ENCODE peak calls at places on chromosomes 13 and 19, in eight cellular contexts. F is A549, D is GM23338, A is thoracic aorta, B is DND-41, E is body of pancreas, M is heart right ventricle, I is fibroblast of lung. S is an unnamed sample.

GRCh38 chr19:47315125-47315821 is 5.6 kb downstream of the C5AR1 start:
- DNase-seq in F (peak; percentile 98), D (peak; percentile 46), A (peak; percentile 45), B (no peak), E (peak; percentile 44), M (peak; percentile 41), I (peak; percentile 86), S (peak; percentile 13)

GRCh38 chr19:3593156-3593555 is 7.9 kb downstream of the GIPC3 start:
- DNase-seq in F (no peak), D (peak; percentile 75), A (no peak), B (no peak), E (no peak), M (no peak), I (no peak), S (no peak)

GRCh38 chr19:39199025-39199424 is 2.3 kb downstream of the NCCRP1 start:
- DNase-seq in F (no peak), D (no peak), A (no peak), B (no peak), E (peak; percentile 95), M (no peak), I (peak; percentile 26), S (peak; percentile 87)

GRCh38 chr13:74132152-74132767 is 1.9 kb downstream of the KLF12 start:
- DNase-seq in F (no peak), D (peak; percentile 21), A (no peak), B (peak; percentile 39), E (no peak), M (no peak), I (peak; percentile 52), S (peak; percentile 8)

GRCh38 chr19:35006342-35006998 is 6.3 kb downstream of the GRAMD1A start:
- DNase-seq in F (peak; percentile 98), D (no peak), A (no peak), B (no peak), E (peak; percentile 91), M (no peak), I (peak; percentile 90), S (no peak)

GRCh38 chr13:41311607-41312500 is 787 bp downstream of the NAA16 start:
- DNase-seq in F (no peak), D (peak; percentile 49), A (peak; percentile 8), B (peak; percentile 61), E (peak; percentile 65), M (peak; percentile 32), I (peak; percentile 41), S (peak; percentile 58)

GRCh38 chr13:87810391-87810801 is 139.2 kb downstream of the SLITRK5 start:
- DNase-seq in F (peak; percentile 24), D (peak; percentile 74), A (no peak), B (no peak), E (no peak), M (no peak), I (no peak), S (no peak)

GRCh38 chr19:42140125-42140754 is 8.0 kb upstream of the POU2F2 start:
- DNase-seq in F (no peak), D (peak; percentile 92), A (no peak), B (peak; percentile 77), E (peak; percentile 58), M (peak; percentile 72), I (peak; percentile 66), S (peak; percentile 48)

GRCh38 chr19:38047641-38048040 is 140.6 kb downstream of the SIPA1L3 start:
- DNase-seq in F (no peak), D (no peak), A (no peak), B (peak; percentile 22), E (no peak), M (no peak), I (no peak), S (no peak)

GRCh38 chr19:42184401-42184861 is 33.0 kb downstream of the DEDD2 start:
- DNase-seq in F (peak; percentile 96), D (peak; percentile 97), A (no peak), B (peak; percentile 72), E (peak; percentile 80), M (peak; percentile 68), I (peak; percentile 84), S (peak; percentile 61)

GRCh38 chr13:35699805-35700204 is 223.3 kb upstream of the MAB21L1 start:
- DNase-seq in F (no peak), D (no peak), A (no peak), B (no peak), E (no peak), M (no peak), I (peak; percentile 70), S (no peak)

GRCh38 chr13:110250258-110250891 is 56.6 kb downstream of the COL4A1 start:
- DNase-seq in F (no peak), D (no peak), A (no peak), B (no peak), E (no peak), M (peak; percentile 59), I (peak; percentile 79), S (no peak)

GRCh38 chr19:41376241-41376997 is at the start of gene TMEM91:
- DNase-seq in F (no peak), D (peak; percentile 82), A (no peak), B (no peak), E (peak; percentile 52), M (peak; percentile 29), I (no peak), S (peak; percentile 50)

GRCh38 chr19:45553464-45553863 is 31.1 kb downstream of the OPA3 start:
- DNase-seq in F (no peak), D (peak; percentile 92), A (no peak), B (no peak), E (peak; percentile 59), M (no peak), I (no peak), S (peak; percentile 6)

GRCh38 chr19:46393456-46394397 is 19.6 kb downstream of the CCDC8 start:
- DNase-seq in F (no peak), D (no peak), A (no peak), B (no peak), E (no peak), M (no peak), I (no peak), S (no peak)

GRCh38 chr19:16143399-16144215 is at the start of gene HSH2D:
- DNase-seq in F (no peak), D (peak; percentile 86), A (no peak), B (no peak), E (peak; percentile 94), M (no peak), I (no peak), S (peak; percentile 72)

GRCh38 chr13:101552286-101552685 is 99.8 kb downstream of the ITGBL1 start:
- DNase-seq in F (no peak), D (no peak), A (no peak), B (no peak), E (no peak), M (no peak), I (no peak), S (no peak)
- H3K27ac ChIP-seq in F (no peak overlapping the region), D (no peak overlapping the region), A (peak overlapping the region; percentile 44), B (no peak overlapping the region), E (no peak overlapping the region), M (no peak overlapping the region), I (no peak overlapping the region), S (no peak overlapping the region)

DNA sequence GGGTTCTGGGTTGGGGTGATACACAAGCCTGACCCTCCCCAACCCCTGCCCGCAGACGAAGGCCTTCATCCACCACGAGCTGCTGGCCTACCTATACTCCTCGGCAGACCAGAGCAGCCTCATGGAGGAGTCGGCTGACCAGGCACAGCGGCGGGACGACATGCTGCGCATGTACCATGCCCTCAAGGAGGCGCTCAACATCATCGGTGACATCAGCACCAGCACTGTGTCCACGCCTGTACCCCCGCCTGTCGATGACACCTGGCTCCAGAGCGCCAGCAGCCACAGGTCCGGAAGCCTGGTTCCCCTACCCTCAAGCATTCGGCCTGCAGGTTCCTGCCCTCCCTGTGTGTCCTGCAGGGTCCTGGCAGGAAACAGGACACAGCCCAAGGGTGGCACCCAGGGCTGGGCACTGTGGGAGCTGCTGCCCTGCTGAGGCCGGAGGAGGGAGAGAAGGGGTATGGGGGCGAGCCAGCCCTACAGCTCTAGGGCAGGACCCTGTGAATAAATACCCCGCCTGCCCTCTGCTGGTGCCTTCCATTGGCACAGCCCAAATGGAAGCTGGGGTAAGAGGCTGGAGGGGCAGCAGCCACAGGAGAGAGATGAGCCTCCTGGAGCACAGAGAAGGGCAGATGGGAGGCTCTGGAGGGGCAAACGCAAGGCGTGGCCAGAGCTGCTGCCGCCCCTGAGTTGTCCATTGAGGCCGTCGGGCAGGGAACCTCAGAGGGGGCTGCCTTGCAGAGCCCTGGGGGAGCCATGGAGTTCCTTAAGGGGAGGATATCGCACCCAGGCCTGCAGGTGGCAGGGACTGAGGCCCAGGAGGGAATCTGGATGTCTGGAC is 6.8 kb downstream of the TMED1 start:
- DNase-seq in F (no peak), D (peak; percentile 74), A (no peak), B (no peak), E (no peak), M (no peak), I (no peak), S (no peak)
- TF ChIP-seq CTCF in F (peak; percentile 15), D (peak; percentile 37), A (no peak), B (peak; percentile 35), E (no peak), M (no peak), I (no peak), S (no peak)

GRCh38 chr19:51786651-51787494 is 8.1 kb upstream of the FPR3 start:
- DNase-seq in F (no peak), D (no peak), A (no peak), B (no peak), E (no peak), M (no peak), I (no peak), S (no peak)

GRCh38 chr19:51784109-51784785 is 10.7 kb upstream of the FPR3 start:
- DNase-seq in F (no peak), D (no peak), A (no peak), B (no peak), E (no peak), M (no peak), I (no peak), S (no peak)

GRCh38 chr19:51783373-51783772 is 11.6 kb upstream of the FPR3 start:
- DNase-seq in F (no peak), D (peak; percentile 61), A (no peak), B (no peak), E (no peak), M (no peak), I (no peak), S (no peak)

GRCh38 chr19:51788029-51788428 is 6.9 kb upstream of the FPR3 start:
- DNase-seq in F (no peak), D (no peak), A (no peak), B (no peak), E (no peak), M (no peak), I (no peak), S (no peak)

DNA sequence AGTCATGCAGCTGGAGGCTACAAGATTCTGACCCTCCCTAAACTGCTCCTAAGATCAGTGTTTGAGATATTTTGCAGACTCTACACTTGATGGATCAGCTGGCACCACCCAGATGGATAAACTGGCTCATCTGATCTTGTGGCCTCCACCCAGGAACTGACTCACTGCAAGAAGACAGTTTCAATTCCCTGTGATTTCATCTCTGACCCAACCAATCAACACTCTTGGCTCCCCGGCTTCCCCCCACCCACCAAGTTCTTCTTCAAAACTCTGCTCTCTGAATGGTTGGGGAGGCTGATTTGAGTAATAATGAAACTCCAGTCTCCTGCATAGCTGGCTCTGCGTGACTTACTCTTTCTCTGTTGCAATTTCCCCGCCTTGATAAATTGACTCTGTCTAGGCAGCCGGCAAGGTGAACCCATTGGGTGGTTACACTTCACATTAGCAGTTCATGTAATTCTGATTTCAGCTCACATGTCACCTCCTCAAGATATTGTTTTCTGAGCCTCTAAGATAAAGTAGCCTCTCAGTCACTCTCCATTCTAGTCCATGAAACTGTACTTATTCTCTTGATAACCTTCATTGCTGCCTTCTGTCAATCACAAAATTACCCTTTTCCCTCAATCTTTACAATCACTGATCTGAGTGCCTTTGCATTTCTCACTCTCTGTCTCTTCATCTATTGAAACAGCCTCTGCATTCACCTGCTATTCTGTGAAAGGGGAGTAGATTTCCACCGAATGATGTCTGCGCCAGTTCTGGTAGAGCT is 9.9 kb upstream of the FPR3 start:
- DNase-seq in F (no peak), D (peak; percentile 45), A (peak; percentile 21), B (no peak), E (peak; percentile 19), M (peak; percentile 66), I (peak; percentile 71), S (no peak)
- H3K27ac ChIP-seq in F (no peak overlapping the region), D (no peak overlapping the region), A (no peak overlapping the region), B (no peak overlapping the region), E (no peak overlapping the region), M (peak overlapping the region; percentile 54), I (no peak overlapping the region), S (no peak overlapping the region)

GRCh38 chr13:44978328-44978727 is 10.9 kb downstream of the NUFIP1 start:
- DNase-seq in F (peak; percentile 8), D (no peak), A (no peak), B (no peak), E (no peak), M (no peak), I (no peak), S (no peak)
- TF ChIP-seq CTCF in F (no peak), D (peak; percentile 20), A (no peak), B (peak; percentile 19), E (no peak), M (no peak), I (no peak), S (no peak)

S was measured in thyroid gland.